ENCODE peak calls at places on chromosomes 11 and 22, in seven cellular contexts. G, Z, M, T, Y, H and O are unnamed samples.
A peak's percentile ranks its signal among the peaks of the same experiment; 100 is the strongest.

GRCh38 chr11:70243912-70244652 is 26.4 kb upstream of the PPFIA1 start:
- DNase-seq in G (peak; percentile 61), Z (no peak), M (no peak), T (no peak), Y (no peak), H (no peak), O (peak; percentile 39)

GRCh38 chr11:126407682-126408288 is 52.3 kb downstream of the ST3GAL4 start:
- DNase-seq in G (no peak), Z (no peak), M (no peak), T (no peak), Y (no peak), H (no peak), O (no peak)

GRCh38 chr22:29449296-29449863 is 11.0 kb downstream of the RFPL1 start:
- DNase-seq in G (no peak), Z (no peak), M (no peak), T (no peak), Y (no peak), H (no peak), O (no peak)

GRCh38 chr11:119091083-119091650 is 6.5 kb downstream of the HMBS start:
- DNase-seq in G (no peak), Z (no peak), M (no peak), T (no peak), Y (peak; percentile 64), H (no peak), O (no peak)

GRCh38 chr22:38656256-38657148 is at the start of the genes CBY1 and FAM227A:
- DNase-seq in G (peak; percentile 80), Z (peak; percentile 99), M (peak; percentile 78), T (peak; percentile 73), Y (peak; percentile 83), H (peak; percentile 65), O (peak; percentile 83)

GRCh38 chr11:17934194-17934593 is 78.7 kb downstream of the SERGEF start:
- DNase-seq in G (no peak), Z (no peak), M (no peak), T (no peak), Y (no peak), H (no peak), O (no peak)

GRCh38 chr11:121366970-121367369 is 74.4 kb downstream of the SC5D start:
- DNase-seq in G (no peak), Z (no peak), M (no peak), T (no peak), Y (no peak), H (no peak), O (no peak)

GRCh38 chr11:78216571-78217287 is 28.0 kb downstream of the USP35 start:
- DNase-seq in G (peak; percentile 66), Z (no peak), M (no peak), T (no peak), Y (no peak), H (no peak), O (no peak)

GRCh38 chr11:14454861-14455632 is 44.6 kb downstream of the COPB1 start:
- DNase-seq in G (peak; percentile 55), Z (peak; percentile 54), M (peak; percentile 9), T (no peak), Y (peak; percentile 63), H (no peak), O (no peak)

GRCh38 chr11:104433751-104434150 is 269.8 kb upstream of the PDGFD start:
- DNase-seq in G (no peak), Z (no peak), M (no peak), T (no peak), Y (no peak), H (no peak), O (no peak)

GRCh38 chr11:112485280-112485679 is 224.6 kb upstream of the PLET1 start:
- DNase-seq in G (no peak), Z (peak; percentile 30), M (no peak), T (no peak), Y (no peak), H (no peak), O (no peak)

GRCh38 chr22:47123827-47124442 is 361.5 kb downstream of the TBC1D22A start:
- DNase-seq in G (no peak), Z (no peak), M (no peak), T (no peak), Y (peak; percentile 12), H (no peak), O (no peak)

GRCh38 chr11:9118277-9118676 is 26.9 kb upstream of the SCUBE2 start:
- DNase-seq in G (no peak), Z (no peak), M (no peak), T (no peak), Y (no peak), H (no peak), O (no peak)

GRCh38 chr22:20218320-20218872 is 49.7 kb downstream of the RTN4R start:
- DNase-seq in G (no peak), Z (no peak), M (no peak), T (no peak), Y (no peak), H (no peak), O (no peak)

GRCh38 chr22:20220629-20221026 is 47.5 kb downstream of the RTN4R start:
- DNase-seq in G (no peak), Z (no peak), M (no peak), T (no peak), Y (no peak), H (no peak), O (no peak)

GRCh38 chr22:20218981-20219380 is 49.1 kb downstream of the RTN4R start:
- DNase-seq in G (no peak), Z (no peak), M (no peak), T (no peak), Y (no peak), H (no peak), O (no peak)

GRCh38 chr22:20221421-20222340 is 46.4 kb downstream of the RTN4R start:
- DNase-seq in G (no peak), Z (no peak), M (no peak), T (no peak), Y (no peak), H (no peak), O (no peak)

GRCh38 chr22:20219667-20220628 is 48.2 kb downstream of the RTN4R start:
- DNase-seq in G (no peak), Z (peak; percentile 38), M (no peak), T (no peak), Y (no peak), H (no peak), O (no peak)
- H3K4me3 ChIP-seq in G (no peak overlapping the region), Z (no peak overlapping the region), M (no peak overlapping the region), T (no peak overlapping the region), Y (no peak overlapping the region), H (no peak overlapping the region), O (no peak overlapping the region)

DNA sequence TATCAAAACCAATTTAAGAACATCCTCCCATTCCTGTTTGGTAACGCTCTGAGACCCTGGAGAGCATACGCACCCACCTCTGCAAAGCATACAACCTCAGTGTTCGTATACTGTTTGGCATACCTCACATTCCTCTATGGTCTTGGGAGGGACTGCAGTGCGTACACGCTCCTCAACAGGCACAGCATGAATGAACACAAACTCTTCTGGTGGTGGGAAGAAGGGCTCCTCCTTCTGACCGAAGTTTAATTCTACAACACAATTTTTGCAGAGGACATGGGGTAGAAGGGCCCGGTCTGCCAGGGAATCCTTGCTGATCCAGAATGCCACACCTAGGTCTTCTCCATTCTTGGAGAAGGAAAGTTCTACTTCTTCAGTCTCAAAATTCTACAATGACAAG is 5.3 kb downstream of the HNRNPUL2 start:
- DNase-seq in G (peak; percentile 40), Z (peak; percentile 24), M (peak; percentile 80), T (no peak), Y (no peak), H (no peak), O (peak; percentile 34)
- TF ChIP-seq CTCF in G (peak; percentile 51), Z (peak; percentile 23), M (peak; percentile 59), T (no peak), Y (no peak), H (no peak), O (peak; percentile 29)

DNA sequence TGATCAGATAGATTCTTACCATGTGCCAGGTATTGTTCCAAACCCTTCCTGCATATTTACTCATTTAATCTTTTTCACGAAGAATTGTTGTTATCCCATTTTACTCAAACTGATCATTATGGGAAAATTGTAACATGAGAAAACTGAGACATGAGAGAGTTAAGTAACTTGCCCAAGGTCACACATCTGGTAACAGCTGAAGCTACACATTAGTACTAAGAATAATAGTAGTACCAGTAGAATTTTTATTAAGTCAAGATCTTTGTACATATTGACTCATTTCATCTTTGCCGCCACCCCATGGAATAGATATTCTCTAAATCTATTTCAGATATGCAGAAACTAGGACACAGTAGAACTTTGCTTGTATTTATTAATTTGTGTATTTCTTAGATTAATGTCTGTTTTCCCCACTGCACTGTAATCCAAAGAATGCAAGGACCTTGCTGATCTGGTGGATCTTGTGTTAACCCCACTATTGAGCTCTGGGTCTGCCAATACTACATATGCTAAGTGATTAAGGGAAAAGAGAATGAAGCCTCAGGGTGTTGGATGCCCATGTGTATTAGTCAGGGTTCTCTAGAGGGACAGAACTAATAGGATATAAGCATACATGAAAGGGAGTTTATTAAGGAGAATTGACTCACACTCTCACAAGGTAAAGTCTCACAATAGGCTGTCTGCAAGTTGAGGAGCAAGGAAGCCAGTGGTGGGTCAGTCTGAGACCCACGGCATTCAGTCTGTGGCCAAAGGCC is 72.8 kb downstream of the PARVA start:
- DNase-seq in G (peak; percentile 65), Z (no peak), M (no peak), T (no peak), Y (peak; percentile 36), H (no peak), O (no peak)
- H3K27ac ChIP-seq in G (no peak overlapping the region), Z (no peak overlapping the region), M (no peak overlapping the region), T (no peak overlapping the region), Y (no peak overlapping the region), H (no peak overlapping the region), O (no peak overlapping the region)

GRCh38 chr11:113615098-113615497 is 91.0 kb downstream of the TMPRSS5 start:
- DNase-seq in G (no peak), Z (peak; percentile 46), M (no peak), T (no peak), Y (no peak), H (no peak), O (no peak)

GRCh38 chr11:113614097-113614496 is 92.0 kb downstream of the TMPRSS5 start:
- DNase-seq in G (no peak), Z (no peak), M (no peak), T (no peak), Y (no peak), H (no peak), O (no peak)

GRCh38 chr11:113618360-113618759 is 87.7 kb downstream of the TMPRSS5 start:
- DNase-seq in G (peak; percentile 98), Z (no peak), M (no peak), T (no peak), Y (peak; percentile 8), H (no peak), O (peak; percentile 43)

GRCh38 chr11:113615773-113616172 is 90.3 kb downstream of the TMPRSS5 start:
- DNase-seq in G (no peak), Z (no peak), M (no peak), T (no peak), Y (no peak), H (no peak), O (peak; percentile 19)

GRCh38 chr11:113613619-113614018 is 92.5 kb downstream of the TMPRSS5 start:
- DNase-seq in G (no peak), Z (peak; percentile 14), M (no peak), T (no peak), Y (no peak), H (no peak), O (no peak)
- H3K4me3 ChIP-seq in G (no peak overlapping the region), Z (no peak overlapping the region), M (no peak overlapping the region), T (no peak overlapping the region), Y (no peak overlapping the region), H (no peak overlapping the region), O (no peak overlapping the region)

DNA sequence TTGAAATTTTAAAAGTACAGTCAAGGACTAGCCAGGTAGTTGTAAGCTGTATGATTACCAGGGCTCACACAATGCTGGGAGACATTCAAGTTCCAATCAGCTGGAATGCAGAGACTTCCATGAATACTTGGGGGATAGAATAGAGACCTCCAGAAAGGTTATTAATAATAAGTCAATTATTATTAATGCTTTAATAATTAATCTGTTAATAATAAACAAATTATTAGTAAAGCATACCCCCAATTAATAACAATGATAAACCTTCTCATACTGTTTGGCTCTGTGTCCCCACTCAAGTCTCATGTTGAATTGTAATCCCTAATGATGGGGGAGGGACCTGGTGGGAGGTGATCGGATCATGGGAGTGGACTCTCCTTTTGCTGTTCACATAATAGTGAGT is 14.6 kb upstream of the MS4A6A start:
- DNase-seq in G (no peak), Z (no peak), M (no peak), T (no peak), Y (no peak), H (no peak), O (no peak)
- TF ChIP-seq CTCF in G (no peak), Z (no peak), M (no peak), T (no peak), Y (no peak), H (no peak), O (no peak)